ENCODE peak calls at places on chromosomes 4 and X, in seven cellular contexts. M is fibroblast of lung, E is fibroblast of the aortic adventitia, S is OCI-LY7, P is brain microvascular endothelial cell, N is spleen, C is ovary. B is an unnamed sample.

GRCh38 chr4:11704136-11704535 is 275.4 kb upstream of the HS3ST1 start:
- DNase-seq in M (peak), E (peak), S (no peak), P (no peak), N (no peak), C (no peak), B (no peak)

GRCh38 chr4:2934077-2934812 is 29.0 kb downstream of the NOP14 start:
- DNase-seq in M (peak), E (peak), S (peak), P (peak), N (peak), C (peak), B (peak)

GRCh38 chrX:31894152-31894551 is 822.3 kb upstream of the FTHL17 start:
- DNase-seq in M (no peak), E (no peak), S (no peak), P (no peak), N (no peak), C (no peak), B (no peak)

GRCh38 chr4:67292045-67292444 is 253.3 kb downstream of the CENPC start:
- DNase-seq in M (no peak), E (no peak), S (no peak), P (no peak), N (no peak), C (no peak), B (no peak)

GRCh38 chr4:27861381-27861787 is 1000.7 kb downstream of the STIM2 start:
- DNase-seq in M (peak), E (peak), S (peak), P (peak), N (no peak), C (no peak), B (no peak)

GRCh38 chr4:127525585-127525984 is 107.2 kb upstream of the INTU start:
- DNase-seq in M (no peak), E (no peak), S (no peak), P (no peak), N (no peak), C (no peak), B (no peak)

GRCh38 chr4:105838082-105838481 is 57.2 kb upstream of the NPNT start:
- DNase-seq in M (no peak), E (no peak), S (no peak), P (no peak), N (no peak), C (no peak), B (no peak)

GRCh38 chr4:17347445-17347844 is 164.4 kb downstream of the QDPR start:
- DNase-seq in M (peak), E (peak), S (peak), P (peak), N (no peak), C (no peak), B (peak)

GRCh38 chr4:124111922-124112321 is 600.6 kb downstream of the ANKRD50 start:
- DNase-seq in M (peak), E (peak), S (peak), P (peak), N (no peak), C (peak), B (no peak)

GRCh38 chrX:55451626-55451989 is 319 bp upstream of the MAGEH1 start:
- DNase-seq in M (no peak), E (no peak), S (peak), P (no peak), N (no peak), C (no peak), B (no peak)

GRCh38 chrX:124619710-124620109 is 273.3 kb downstream of the SH2D1A start:
- DNase-seq in M (no peak), E (no peak), S (no peak), P (no peak), N (no peak), C (no peak), B (no peak)

GRCh38 chr4:169009281-169010124 is 552 bp downstream of the CBR4 start:
- DNase-seq in M (peak), E (peak), S (peak), P (peak), N (peak), C (peak), B (no peak)

GRCh38 chrX:85963736-85964135 is 83.6 kb downstream of the CHM start:
- DNase-seq in M (peak), E (peak), S (no peak), P (peak), N (no peak), C (no peak), B (no peak)

GRCh38 chr4:48015216-48015615 is 1.3 kb downstream of the CNGA1 start:
- DNase-seq in M (no peak), E (no peak), S (no peak), P (no peak), N (no peak), C (no peak), B (peak)

GRCh38 chr4:48015678-48016077 is 803 bp downstream of the CNGA1 start:
- DNase-seq in M (no peak), E (no peak), S (no peak), P (no peak), N (no peak), C (no peak), B (no peak)

GRCh38 chr4:48018112-48018511 is 1.5 kb downstream of the NIPAL1 start:
- DNase-seq in M (no peak), E (no peak), S (no peak), P (no peak), N (no peak), C (no peak), B (no peak)

GRCh38 chr4:48017108-48017527 is 546 bp downstream of the NIPAL1 start:
- DNase-seq in M (peak), E (peak), S (no peak), P (peak), N (peak), C (peak), B (peak)

GRCh38 chr4:48016141-48017107 is at the start of the genes CNGA1 and NIPAL1:
- DNase-seq in M (peak), E (peak), S (peak), P (peak), N (peak), C (peak), B (peak)
- TF ChIP-seq CTCF in M (peak), E (peak), S (peak), P (peak), N (peak), C (no peak), B (peak)

GRCh38 chrX:100615015-100615414 is 21.6 kb downstream of the TSPAN6 start:
- DNase-seq in M (peak), E (peak), S (no peak), P (peak), N (no peak), C (peak), B (no peak)

GRCh38 chrX:100606753-100607152 is 22.0 kb downstream of the TNMD start:
- DNase-seq in M (no peak), E (no peak), S (no peak), P (no peak), N (no peak), C (no peak), B (no peak)

GRCh38 chrX:100611951-100612350 is 24.7 kb downstream of the TSPAN6 start:
- DNase-seq in M (no peak), E (no peak), S (no peak), P (no peak), N (no peak), C (no peak), B (no peak)

GRCh38 chrX:100609591-100609990 is 24.9 kb downstream of the TNMD start:
- DNase-seq in M (no peak), E (no peak), S (no peak), P (no peak), N (no peak), C (no peak), B (no peak)
- TF ChIP-seq CTCF in M (no peak), E (no peak), S (no peak), P (no peak), N (no peak), C (no peak), B (no peak)

DNA sequence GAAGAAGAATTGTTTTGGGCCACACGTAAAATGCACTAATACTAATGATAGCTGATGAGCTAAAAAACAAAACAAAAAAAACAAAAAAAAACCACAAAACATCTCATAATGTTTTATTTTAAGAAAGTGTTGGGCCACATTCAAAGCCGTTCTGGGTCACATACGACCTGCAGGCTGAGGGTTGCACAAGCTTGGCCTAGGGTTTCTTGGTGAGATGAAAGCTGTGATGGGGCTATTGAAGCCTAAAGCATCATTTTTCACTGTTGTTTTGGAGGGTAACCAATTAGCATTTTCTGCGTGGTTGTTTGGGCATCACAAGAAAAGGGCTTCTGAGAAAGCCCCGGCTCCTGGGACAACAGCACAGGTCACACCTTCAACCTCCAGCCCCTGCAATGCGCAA is 42.5 kb upstream of the ZNF157 start:
- DNase-seq in M (no peak), E (no peak), S (no peak), P (no peak), N (no peak), C (no peak), B (no peak)
- TF ChIP-seq CTCF in M (no peak), E (no peak), S (no peak), P (no peak), N (no peak), C (no peak), B (no peak)

GRCh38 chr4:101347267-101347556 is at the start of gene PPP3CA:
- DNase-seq in M (no peak), E (no peak), S (no peak), P (no peak), N (no peak), C (no peak), B (peak)

GRCh38 chr4:101346312-101346561 is 1.1 kb downstream of the PPP3CA start:
- DNase-seq in M (no peak), E (no peak), S (peak), P (no peak), N (no peak), C (no peak), B (peak)

GRCh38 chr4:101348367-101348827 is 1.1 kb upstream of the PPP3CA start:
- DNase-seq in M (no peak), E (no peak), S (no peak), P (no peak), N (no peak), C (no peak), B (no peak)

GRCh38 chr4:101346562-101347266 is 612 bp downstream of the PPP3CA start:
- DNase-seq in M (peak), E (peak), S (peak), P (peak), N (peak), C (peak), B (peak)

DNA sequence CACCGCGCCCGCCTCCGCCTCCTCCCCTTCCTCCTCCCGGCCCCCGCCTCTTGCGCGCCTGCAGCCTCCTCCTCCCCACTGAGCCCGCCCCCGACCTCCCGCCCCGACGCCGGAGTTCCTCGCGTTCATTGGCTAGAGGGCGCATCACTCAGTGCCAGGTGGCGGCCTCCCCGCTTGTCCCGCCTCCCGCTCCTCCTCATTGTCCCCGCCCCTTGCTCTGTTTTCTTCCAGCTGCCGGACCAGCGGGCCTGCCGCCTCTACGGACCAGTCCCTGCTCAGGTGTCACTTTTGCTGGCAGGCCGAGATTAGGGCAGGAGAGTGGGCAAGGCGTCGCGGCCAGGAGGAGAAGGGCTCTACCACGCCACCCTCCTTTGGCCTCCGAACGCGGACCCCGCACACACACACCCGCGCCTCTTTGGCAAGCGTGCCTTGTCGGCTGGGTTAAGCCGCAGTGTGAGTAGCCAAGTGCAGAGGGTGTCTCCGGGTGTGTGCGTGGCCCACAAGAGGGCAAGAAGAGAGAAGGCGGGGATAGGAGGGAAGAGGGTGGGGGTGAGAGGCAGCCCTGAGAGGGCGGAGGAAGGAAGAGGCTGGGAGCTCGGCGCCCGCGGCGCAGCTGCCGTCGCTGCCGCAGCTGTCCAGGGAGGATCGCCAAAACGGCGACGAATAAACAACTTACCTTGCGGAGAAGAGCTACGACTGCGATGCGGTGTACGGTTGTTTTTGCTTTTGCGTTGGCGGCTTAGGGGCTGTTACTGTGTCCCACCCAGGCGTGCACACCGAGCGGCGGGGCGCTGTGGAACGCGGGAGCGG is 436 bp upstream of the PPP3CA start:
- DNase-seq in M (peak), E (peak), S (peak), P (peak), N (peak), C (peak), B (peak)
- TF ChIP-seq CTCF in M (no peak), E (no peak), S (peak), P (no peak), N (no peak), C (no peak), B (no peak)